ENCODE peak calls at places on chromosome 15, in four cellular contexts. P, Z, N and A are unnamed samples.

GRCh38 chr15:100863406-100864198 is 16.0 kb upstream of the ALDH1A3 start:
- DNase-seq in P (no peak), Z (peak; percentile 51), N (peak; percentile 39), A (peak; percentile 73)

GRCh38 chr15:34953851-34954250 is 15.7 kb downstream of the AQR start:
- DNase-seq in P (no peak), Z (no peak), N (no peak), A (no peak)

GRCh38 chr15:33188159-33188558 is 6.4 kb downstream of the FMN1 start:
- DNase-seq in P (no peak), Z (no peak), N (no peak), A (no peak)

GRCh38 chr15:79924379-79924778 is 27.6 kb upstream of the MTHFS start:
- DNase-seq in P (no peak), Z (no peak), N (peak; percentile 49), A (no peak)

GRCh38 chr15:65254237-65254820 is 32.4 kb downstream of the PARP16 start:
- DNase-seq in P (no peak), Z (no peak), N (no peak), A (no peak)

GRCh38 chr15:48471073-48471472 is 139.8 kb downstream of the DUT start:
- DNase-seq in P (no peak), Z (no peak), N (no peak), A (no peak)

GRCh38 chr15:63256433-63256884 is 20.9 kb upstream of the APH1B start:
- DNase-seq in P (no peak), Z (no peak), N (no peak), A (no peak)

GRCh38 chr15:47135279-47135678 is 582.0 kb upstream of the SEMA6D start:
- DNase-seq in P (no peak), Z (no peak), N (no peak), A (no peak)

GRCh38 chr15:33458421-33458820 is 147.7 kb downstream of the RYR3 start:
- DNase-seq in P (no peak), Z (no peak), N (no peak), A (no peak)

GRCh38 chr15:93987068-93987467 is 244.3 kb upstream of the MCTP2 start:
- DNase-seq in P (no peak), Z (no peak), N (no peak), A (no peak)

GRCh38 chr15:51737538-51738305 is at the start of gene LYSMD2:
- DNase-seq in P (peak; percentile 58), Z (peak; percentile 79), N (peak; percentile 89), A (peak; percentile 81)

GRCh38 chr15:55403531-55403930 is 4.6 kb downstream of the CCPG1 start:
- DNase-seq in P (no peak), Z (no peak), N (no peak), A (no peak)

GRCh38 chr15:37095993-37096877 is 4.1 kb downstream of the MEIS2 start:
- DNase-seq in P (no peak), Z (no peak), N (peak; percentile 67), A (no peak)

GRCh38 chr15:75455424-75455981 is 4.0 kb upstream of the SIN3A start:
- DNase-seq in P (peak; percentile 91), Z (peak; percentile 93), N (peak; percentile 93), A (peak; percentile 90)

GRCh38 chr15:26838742-26839460 is 28.0 kb upstream of the GABRA5 start:
- DNase-seq in P (no peak), Z (no peak), N (no peak), A (no peak)

GRCh38 chr15:31439328-31439727 is 112.7 kb downstream of the KLF13 start:
- DNase-seq in P (no peak), Z (peak; percentile 66), N (no peak), A (no peak)

GRCh38 chr15:100721758-100722550 is 119.6 kb downstream of the ASB7 start:
- DNase-seq in P (peak; percentile 73), Z (peak; percentile 64), N (peak; percentile 56), A (peak; percentile 94)

GRCh38 chr15:31579976-31580375 is 253.3 kb downstream of the KLF13 start:
- DNase-seq in P (no peak), Z (no peak), N (no peak), A (no peak)

GRCh38 chr15:51076142-51076897 is 18.4 kb downstream of the TNFAIP8L3 start:
- DNase-seq in P (no peak), Z (no peak), N (no peak), A (no peak)

GRCh38 chr15:68498076-68498475 is 66.1 kb upstream of the ITGA11 start:
- DNase-seq in P (no peak), Z (no peak), N (no peak), A (no peak)

GRCh38 chr15:92123848-92124631 is 269.6 kb upstream of the ST8SIA2 start:
- DNase-seq in P (no peak), Z (no peak), N (no peak), A (no peak)

GRCh38 chr15:71337197-71337845 is 222.1 kb downstream of the THSD4 start:
- DNase-seq in P (no peak), Z (no peak), N (no peak), A (no peak)

GRCh38 chr15:43854801-43855200 is 28.0 kb downstream of the WDR76 start:
- DNase-seq in P (no peak), Z (no peak), N (no peak), A (no peak)

GRCh38 chr15:52796742-52797515 is 6.8 kb upstream of the ONECUT1 start:
- DNase-seq in P (no peak), Z (no peak), N (no peak), A (no peak)

GRCh38 chr15:52799145-52799811 is 9.1 kb upstream of the ONECUT1 start:
- DNase-seq in P (no peak), Z (no peak), N (no peak), A (no peak)

GRCh38 chr15:52796228-52796521 is 6.0 kb upstream of the ONECUT1 start:
- DNase-seq in P (no peak), Z (no peak), N (no peak), A (no peak)

GRCh38 chr15:52797625-52798501 is 7.7 kb upstream of the ONECUT1 start:
- DNase-seq in P (no peak), Z (no peak), N (no peak), A (no peak)

GRCh38 chr15:52798529-52799101 is 8.5 kb upstream of the ONECUT1 start:
- DNase-seq in P (no peak), Z (no peak), N (no peak), A (no peak)
- H3K27me3 ChIP-seq in P (peaks cover 100% of the 10 kb centered on the region), Z (peaks cover 100% of the 10 kb centered on the region), N (no peaks in the 10 kb centered on the region), A (peaks cover 69% of the 10 kb centered on the region)

DNA sequence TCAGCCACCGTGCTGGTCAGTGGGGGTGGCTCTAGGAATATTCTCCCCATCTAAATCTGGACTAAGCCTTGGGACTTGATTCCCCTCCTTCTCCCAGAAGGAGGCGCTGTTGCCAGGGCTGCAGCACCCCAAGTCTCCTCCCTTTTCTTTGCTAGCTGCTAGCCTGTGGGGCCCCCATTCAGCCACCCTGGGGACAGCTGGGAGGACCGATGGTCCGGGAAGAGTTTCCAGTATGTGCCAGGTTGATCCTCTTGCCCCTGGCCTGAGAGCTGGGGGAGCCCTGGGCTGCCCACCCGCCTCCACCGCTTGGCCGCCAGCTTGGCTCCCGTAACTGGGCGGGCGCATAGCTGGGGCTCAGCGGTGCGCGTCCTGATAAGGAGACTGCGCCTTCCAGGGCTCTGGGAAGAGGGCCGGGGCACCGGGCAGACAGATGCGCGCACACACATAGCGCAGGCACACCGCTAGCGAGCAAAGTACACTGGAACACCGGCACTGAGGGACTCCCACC is 4.2 kb downstream of the SMAD6 start:
- DNase-seq in P (no peak), Z (no peak), N (peak; percentile 54), A (no peak)
- H3K4me3 ChIP-seq in P (no peak overlapping the region), Z (no peak overlapping the region), N (peak overlapping the region; percentile 9), A (no peak overlapping the region)

DNA sequence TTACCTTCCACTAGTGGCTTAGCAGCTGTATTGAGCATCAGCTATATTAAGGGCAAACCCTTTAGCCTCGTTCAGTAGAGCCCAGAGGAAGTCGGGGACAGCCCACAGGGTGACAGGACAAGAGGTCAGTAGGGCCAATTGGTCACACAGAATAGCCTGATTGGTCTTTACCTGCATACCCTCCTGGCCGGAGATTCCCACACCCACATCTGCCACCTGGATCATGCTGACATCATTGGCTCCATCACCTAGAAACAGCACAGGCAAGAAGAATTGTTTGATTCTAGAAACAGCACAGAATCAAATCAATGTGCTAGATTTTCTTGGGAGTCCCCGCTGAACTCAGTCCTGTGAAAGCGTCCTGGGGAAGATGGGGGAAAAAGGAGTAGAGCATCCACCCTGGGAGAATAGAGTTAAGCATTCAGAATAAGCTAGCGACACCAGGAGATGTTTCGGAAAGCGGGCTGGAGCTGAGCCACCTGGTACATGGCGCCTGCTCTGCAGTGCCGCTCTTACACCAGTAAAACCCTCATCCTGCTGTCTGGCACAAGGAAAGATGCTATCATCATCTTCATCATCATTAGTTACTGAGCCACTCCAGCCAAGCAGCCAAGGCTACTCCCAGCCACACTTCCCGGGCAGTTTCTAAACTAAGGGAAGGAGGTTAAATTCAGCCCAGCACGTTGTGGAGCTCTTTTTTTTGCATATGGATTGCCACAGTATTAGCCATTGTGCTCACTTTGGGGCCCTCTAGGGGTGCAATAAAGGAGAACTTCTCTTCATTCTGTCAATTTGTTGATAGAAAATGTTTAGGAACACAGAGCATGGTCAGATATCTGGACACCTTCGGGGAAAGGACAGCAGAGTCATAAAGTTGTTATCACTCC is 171.3 kb downstream of the ATP10A start:
- DNase-seq in P (no peak), Z (no peak), N (no peak), A (no peak)
- H3K36me3 ChIP-seq in P (no peaks in the 10 kb centered on the region), Z (no peaks in the 10 kb centered on the region), N (no peaks in the 10 kb centered on the region), A (no peaks in the 10 kb centered on the region)

GRCh38 chr15:91100561-91101355 is 701 bp downstream of the SV2B start:
- DNase-seq in P (no peak), Z (no peak), N (no peak), A (no peak)
- H3K27me3 ChIP-seq in P (peaks cover 25% of the 10 kb centered on the region), Z (peaks cover 79% of the 10 kb centered on the region), N (no peaks in the 10 kb centered on the region), A (no peaks in the 10 kb centered on the region)

GRCh38 chr15:29057856-29058255 is 172.1 kb downstream of the APBA2 start:
- DNase-seq in P (no peak), Z (no peak), N (no peak), A (no peak)
- H3K4me3 ChIP-seq in P (no peak overlapping the region), Z (no peak overlapping the region), N (no peak overlapping the region), A (no peak overlapping the region)

GRCh38 chr15:23003736-23004135 is 23.6 kb upstream of the CYFIP1 start:
- DNase-seq in P (no peak), Z (no peak), N (no peak), A (no peak)

DNA sequence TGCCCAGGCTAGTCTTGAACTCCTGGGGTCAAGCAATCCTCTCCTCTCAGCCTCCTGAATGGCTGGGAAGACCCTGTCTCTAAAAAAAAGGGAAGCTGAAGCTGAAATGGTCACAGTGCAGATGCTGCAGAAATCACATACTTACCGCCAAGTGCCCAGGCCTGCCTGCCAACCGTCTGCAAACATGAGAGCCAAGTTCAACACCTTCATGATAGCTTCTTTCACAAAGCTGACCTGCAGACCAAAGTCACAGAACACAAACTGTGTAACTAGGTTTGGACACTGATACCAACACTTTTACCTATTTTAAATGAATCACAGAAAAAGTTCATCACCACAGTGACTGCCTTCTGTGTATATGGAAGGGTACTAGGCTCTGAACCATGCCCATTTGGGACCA is 22.8 kb upstream of the CYFIP1 start:
- DNase-seq in P (no peak), Z (no peak), N (no peak), A (no peak)
- H3K36me3 ChIP-seq in P (no peaks in the 10 kb centered on the region), Z (no peaks in the 10 kb centered on the region), N (no peaks in the 10 kb centered on the region), A (peaks cover 56% of the 10 kb centered on the region)

GRCh38 chr15:77654975-77655374 is 22.3 kb upstream of the LINGO1 start:
- DNase-seq in P (no peak), Z (peak; percentile 55), N (no peak), A (no peak)
- H3K27me3 ChIP-seq in P (peaks cover 40% of the 10 kb centered on the region), Z (no peaks in the 10 kb centered on the region), N (no peaks in the 10 kb centered on the region), A (no peaks in the 10 kb centered on the region)